ENCODE peak calls at places on chromosomes 5 and 9, in nine cellular contexts. Z, R, A, E, K, D, J, M and N are unnamed samples.

GRCh38 chr5:37272564-37272963 is 23.4 kb upstream of the CPLANE1 start:
- DNase-seq in Z (no peak), J (no peak), D (no peak), E (no peak), M (peak; percentile 87), R (no peak), A (peak; percentile 41), K (no peak), N (no peak)

GRCh38 chr5:137667341-137667740 is 68.5 kb downstream of the KLHL3 start:
- DNase-seq in K (no peak), R (no peak), A (no peak), D (no peak), J (no peak), Z (no peak), M (no peak), E (no peak), N (no peak)

GRCh38 chr5:71783891-71784290 is 64.8 kb downstream of the CARTPT start:
- DNase-seq in Z (no peak), E (no peak), R (no peak), A (no peak), D (no peak), K (no peak), J (no peak), M (peak; percentile 45), N (no peak)

GRCh38 chr5:135825373-135826220 is 8.9 kb upstream of the SLC25A48 start:
- DNase-seq in J (no peak), D (no peak), E (peak; percentile 42), R (no peak), A (no peak), M (no peak), Z (no peak), K (no peak), N (no peak)

GRCh38 chr9:38057416-38058195 is 11.4 kb downstream of the SHB start:
- DNase-seq in J (peak; percentile 46), E (peak; percentile 44), M (peak; percentile 50), K (no peak), D (no peak), R (no peak), Z (no peak), A (no peak), N (no peak)

GRCh38 chr9:128120061-128120740 is 7.3 kb downstream of the PTGES2 start:
- DNase-seq in J (no peak), R (no peak), M (no peak), K (no peak), D (peak; percentile 17), E (no peak), A (no peak), Z (no peak), N (no peak)

GRCh38 chr5:160159991-160160826 is 41.0 kb upstream of the PWWP2A start:
- DNase-seq in D (no peak), E (peak; percentile 76), A (no peak), M (peak; percentile 96), Z (no peak), J (no peak), K (no peak), R (no peak), N (no peak)

GRCh38 chr9:34500623-34501267 is 22.0 kb downstream of the ENHO start:
- DNase-seq in Z (peak; percentile 64), E (peak; percentile 68), D (peak; percentile 68), M (peak; percentile 60), A (peak; percentile 73), R (peak; percentile 28), J (peak; percentile 48), K (no peak), N (peak; percentile 59)

GRCh38 chr5:93583799-93584530 is 943 bp downstream of the NR2F1 start:
- DNase-seq in E (peak; percentile 89), K (no peak), R (no peak), M (peak; percentile 79), J (no peak), A (no peak), D (peak; percentile 61), Z (peak; percentile 68), N (peak; percentile 54)

GRCh38 chr5:93585753-93586385 is 2.8 kb downstream of the NR2F1 start:
- DNase-seq in M (no peak), E (peak; percentile 51), J (no peak), A (no peak), R (no peak), K (no peak), Z (no peak), D (no peak), N (no peak)

GRCh38 chr5:93583525-93583798 is 440 bp downstream of the NR2F1 start:
- DNase-seq in D (no peak), R (no peak), E (no peak), M (no peak), Z (no peak), A (no peak), K (no peak), J (no peak), N (no peak)

GRCh38 chr5:93584531-93585053 is 1.6 kb downstream of the NR2F1 start:
- DNase-seq in J (no peak), D (peak; percentile 54), K (no peak), Z (no peak), E (peak; percentile 72), M (no peak), R (no peak), A (no peak), N (no peak)

DNA sequence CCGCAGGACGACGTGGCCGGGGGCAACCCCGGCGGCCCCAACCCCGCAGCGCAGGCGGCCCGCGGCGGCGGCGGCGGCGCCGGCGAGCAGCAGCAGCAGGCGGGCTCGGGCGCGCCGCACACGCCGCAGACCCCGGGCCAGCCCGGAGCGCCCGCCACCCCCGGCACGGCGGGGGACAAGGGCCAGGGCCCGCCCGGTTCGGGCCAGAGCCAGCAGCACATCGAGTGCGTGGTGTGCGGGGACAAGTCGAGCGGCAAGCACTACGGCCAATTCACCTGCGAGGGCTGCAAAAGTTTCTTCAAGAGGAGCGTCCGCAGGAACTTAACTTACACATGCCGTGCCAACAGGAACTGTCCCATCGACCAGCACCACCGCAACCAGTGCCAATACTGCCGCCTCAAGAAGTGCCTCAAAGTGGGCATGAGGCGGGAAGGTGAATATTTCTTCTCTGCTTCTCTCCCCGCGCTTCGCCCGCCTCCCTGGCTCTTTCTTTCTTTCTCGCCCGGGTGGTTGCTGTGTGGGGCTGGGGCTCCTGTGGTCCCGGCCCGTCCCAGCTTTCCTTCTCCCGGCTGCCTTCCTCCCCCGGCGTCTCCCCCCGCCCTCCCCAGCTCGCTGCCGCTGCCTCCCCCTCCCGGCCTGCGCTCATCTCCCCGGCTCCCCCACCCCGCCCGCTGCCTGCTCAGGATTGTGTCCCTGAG is 2.2 kb downstream of the NR2F1 start:
- DNase-seq in R (no peak), A (no peak), Z (peak; percentile 52), J (no peak), D (peak; percentile 63), E (peak; percentile 67), M (no peak), K (no peak), N (no peak)
- H3K4me3 ChIP-seq in R (peak overlapping the region; percentile 68), A (peak overlapping the region; percentile 78), Z (no peak overlapping the region), J (peak overlapping the region; percentile 65), D (peak overlapping the region; percentile 67), E (peak overlapping the region; percentile 82), M (no peak overlapping the region), K (peak overlapping the region; percentile 74), N (no peak overlapping the region)

GRCh38 chr9:133429216-133429613 is 7.0 kb downstream of the ADAMTS13 start:
- DNase-seq in M (peak; percentile 68), Z (no peak), R (no peak), K (no peak), E (peak; percentile 46), D (no peak), J (no peak), A (no peak), N (no peak)

GRCh38 chr9:133427658-133428348 is 5.6 kb downstream of the ADAMTS13 start:
- DNase-seq in D (no peak), E (no peak), R (no peak), K (no peak), M (peak; percentile 30), Z (no peak), A (no peak), J (no peak), N (no peak)

GRCh38 chr9:133429641-133430161 is 7.5 kb downstream of the ADAMTS13 start:
- DNase-seq in M (peak; percentile 90), E (peak; percentile 83), D (no peak), Z (no peak), J (no peak), A (peak; percentile 88), K (no peak), R (peak; percentile 10), N (no peak)

GRCh38 chr9:133430244-133430643 is 8.1 kb downstream of the ADAMTS13 start:
- DNase-seq in R (no peak), K (no peak), E (no peak), A (no peak), M (no peak), J (no peak), D (no peak), Z (no peak), N (no peak)

GRCh38 chr9:133428579-133429215 is 6.5 kb downstream of the ADAMTS13 start:
- DNase-seq in R (no peak), M (peak; percentile 83), D (no peak), J (no peak), A (peak; percentile 49), E (peak; percentile 87), K (no peak), Z (no peak), N (no peak)
- H3K4me3 ChIP-seq in R (no peak overlapping the region), M (no peak overlapping the region), D (no peak overlapping the region), J (peak overlapping the region; percentile 56), A (peak overlapping the region; percentile 46), E (peak overlapping the region; percentile 42), K (peak overlapping the region; percentile 41), Z (no peak overlapping the region), N (no peak overlapping the region)

GRCh38 chr5:139251695-139252288 is 41.7 kb upstream of the MATR3 start:
- DNase-seq in A (no peak), Z (no peak), D (no peak), J (no peak), E (no peak), M (no peak), R (no peak), K (no peak), N (no peak)

GRCh38 chr5:139246394-139246793 is 47.1 kb upstream of the MATR3 start:
- DNase-seq in K (no peak), D (no peak), J (no peak), A (no peak), R (peak; percentile 43), M (peak; percentile 57), E (no peak), Z (no peak), N (no peak)

GRCh38 chr5:139245637-139246335 is 47.6 kb upstream of the SIL1 start:
- DNase-seq in K (no peak), R (no peak), A (no peak), Z (no peak), D (no peak), M (no peak), J (no peak), E (no peak), N (no peak)

GRCh38 chr5:139251281-139251687 is 42.3 kb upstream of the MATR3 start:
- DNase-seq in M (no peak), A (no peak), R (no peak), D (no peak), J (no peak), K (no peak), Z (no peak), E (no peak), N (peak; percentile 32)

GRCh38 chr5:139248826-139249453 is 44.6 kb upstream of the MATR3 start:
- DNase-seq in J (no peak), K (no peak), D (no peak), R (no peak), E (no peak), Z (no peak), M (no peak), A (no peak), N (no peak)
- H3K4me3 ChIP-seq in J (no peak overlapping the region), K (no peak overlapping the region), D (no peak overlapping the region), R (no peak overlapping the region), E (no peak overlapping the region), Z (no peak overlapping the region), M (no peak overlapping the region), A (no peak overlapping the region), N (no peak overlapping the region)

DNA sequence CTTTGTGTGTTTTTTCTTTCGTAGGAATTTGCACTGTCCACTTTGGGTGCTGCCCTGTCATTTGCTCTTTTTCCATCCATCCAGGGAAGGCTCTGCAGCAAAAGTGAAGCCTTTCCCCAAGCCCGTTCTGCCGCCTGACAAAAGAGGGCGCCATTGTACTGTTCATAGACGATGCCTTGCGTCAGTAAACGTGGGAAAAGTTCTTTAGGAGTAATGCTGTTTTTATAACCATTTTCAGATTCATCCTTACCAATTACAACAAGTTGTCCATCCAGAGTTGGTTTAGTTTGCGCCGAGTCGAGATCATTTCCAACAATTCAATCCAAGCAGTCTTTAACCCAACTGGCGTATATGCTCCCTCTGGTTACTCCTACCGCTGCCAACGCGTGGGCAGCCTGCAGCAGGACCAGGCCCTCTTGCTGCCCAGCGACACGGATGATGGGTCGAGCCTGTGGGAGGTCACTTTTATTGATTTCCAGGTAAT is 34.3 kb upstream of the RPS23 start:
- DNase-seq in R (peak; percentile 79), E (peak; percentile 83), D (peak; percentile 65), J (peak; percentile 59), A (peak; percentile 40), M (peak; percentile 86), Z (peak; percentile 74), K (no peak), N (no peak)
- H3K4me3 ChIP-seq in R (no peak overlapping the region), E (no peak overlapping the region), D (no peak overlapping the region), J (peak overlapping the region; percentile 31), A (no peak overlapping the region), M (no peak overlapping the region), Z (no peak overlapping the region), K (peak overlapping the region; percentile 61), N (no peak overlapping the region)